ENCODE peak calls at places on chromosomes 13 and 19, in five cellular contexts. One of them, this sample, is unnamed.

GRCh38 chr13:44147648-44148047 is 226.0 kb upstream of the SERP2 start:
- DNase-seq in fibroblast of mammary gland: no peak
- DNase-seq in left ventricle myocardium superior: no peak
- DNase-seq in head of caudate nucleus: no peak
- DNase-seq in neural crest cell: no peak
- DNase-seq in this sample: no peak

GRCh38 chr13:31225998-31226675 is 26.4 kb downstream of the B3GLCT start:
- DNase-seq in fibroblast of mammary gland: no peak
- DNase-seq in left ventricle myocardium superior: no peak
- DNase-seq in head of caudate nucleus: no peak
- DNase-seq in neural crest cell: no peak
- DNase-seq in this sample: no peak

GRCh38 chr19:35484637-35485036 is 5.6 kb downstream of the KRTDAP start:
- DNase-seq in fibroblast of mammary gland: no peak
- DNase-seq in left ventricle myocardium superior: no peak
- DNase-seq in head of caudate nucleus: no peak
- DNase-seq in neural crest cell: no peak
- DNase-seq in this sample: no peak

GRCh38 chr19:38061294-38061693 is 154.3 kb downstream of the SIPA1L3 start:
- DNase-seq in fibroblast of mammary gland: peak
- DNase-seq in left ventricle myocardium superior: no peak
- DNase-seq in head of caudate nucleus: no peak
- DNase-seq in neural crest cell: no peak
- DNase-seq in this sample: no peak

GRCh38 chr13:46386996-46387851 is at the start of gene RUBCNL:
- DNase-seq in fibroblast of mammary gland: peak
- DNase-seq in left ventricle myocardium superior: peak
- DNase-seq in head of caudate nucleus: peak
- DNase-seq in neural crest cell: peak
- DNase-seq in this sample: peak

GRCh38 chr19:49689133-49690072 is at the start of gene ADM5:
- DNase-seq in fibroblast of mammary gland: no peak
- DNase-seq in left ventricle myocardium superior: peak
- DNase-seq in head of caudate nucleus: peak
- DNase-seq in neural crest cell: no peak
- DNase-seq in this sample: no peak

GRCh38 chr13:66618702-66619101 is 611.4 kb downstream of the PCDH9 start:
- DNase-seq in fibroblast of mammary gland: peak
- DNase-seq in left ventricle myocardium superior: no peak
- DNase-seq in head of caudate nucleus: no peak
- DNase-seq in neural crest cell: no peak
- DNase-seq in this sample: no peak

GRCh38 chr13:102651392-102651791 is 43.5 kb downstream of the METTL21C start:
- DNase-seq in fibroblast of mammary gland: peak
- DNase-seq in left ventricle myocardium superior: no peak
- DNase-seq in head of caudate nucleus: no peak
- DNase-seq in neural crest cell: no peak
- DNase-seq in this sample: no peak

GRCh38 chr13:106401081-106401480 is 134.4 kb downstream of the EFNB2 start:
- DNase-seq in fibroblast of mammary gland: peak
- DNase-seq in left ventricle myocardium superior: no peak
- DNase-seq in head of caudate nucleus: no peak
- DNase-seq in neural crest cell: no peak
- DNase-seq in this sample: no peak

GRCh38 chr13:65697843-65698242 is 1532.3 kb downstream of the PCDH9 start:
- DNase-seq in fibroblast of mammary gland: no peak
- DNase-seq in left ventricle myocardium superior: no peak
- DNase-seq in head of caudate nucleus: no peak
- DNase-seq in neural crest cell: no peak
- DNase-seq in this sample: no peak

GRCh38 chr19:48169585-48169973 is 565 bp downstream of the LIG1 start:
- DNase-seq in fibroblast of mammary gland: peak
- DNase-seq in left ventricle myocardium superior: peak
- DNase-seq in head of caudate nucleus: peak
- DNase-seq in neural crest cell: peak
- DNase-seq in this sample: peak

GRCh38 chr13:91359566-91359965 is 12.1 kb downstream of the MIR17HG start:
- DNase-seq in fibroblast of mammary gland: no peak
- DNase-seq in left ventricle myocardium superior: no peak
- DNase-seq in head of caudate nucleus: no peak
- DNase-seq in neural crest cell: no peak
- DNase-seq in this sample: no peak

GRCh38 chr19:58001895-58002369 is 688 bp downstream of the ZNF606 start:
- DNase-seq in fibroblast of mammary gland: peak
- DNase-seq in left ventricle myocardium superior: no peak
- DNase-seq in head of caudate nucleus: no peak
- DNase-seq in neural crest cell: no peak
- DNase-seq in this sample: no peak

GRCh38 chr19:48926909-48927308 is 6.6 kb upstream of the DHDH start:
- DNase-seq in fibroblast of mammary gland: peak
- DNase-seq in left ventricle myocardium superior: no peak
- DNase-seq in head of caudate nucleus: peak
- DNase-seq in neural crest cell: no peak
- DNase-seq in this sample: no peak

GRCh38 chr19:32196690-32197420 is 148.6 kb upstream of the ZNF507 start:
- DNase-seq in fibroblast of mammary gland: no peak
- DNase-seq in left ventricle myocardium superior: no peak
- DNase-seq in head of caudate nucleus: no peak
- DNase-seq in neural crest cell: no peak
- DNase-seq in this sample: no peak

GRCh38 chr19:47433121-47433520 is 13.8 kb upstream of the MEIS3 start:
- DNase-seq in fibroblast of mammary gland: peak
- DNase-seq in left ventricle myocardium superior: no peak
- DNase-seq in head of caudate nucleus: no peak
- DNase-seq in neural crest cell: no peak
- DNase-seq in this sample: no peak

GRCh38 chr19:17777840-17778620 is 16.9 kb upstream of the B3GNT3 start:
- DNase-seq in fibroblast of mammary gland: peak
- DNase-seq in left ventricle myocardium superior: peak
- DNase-seq in head of caudate nucleus: peak
- DNase-seq in neural crest cell: peak
- DNase-seq in this sample: peak

GRCh38 chr13:113378825-113379224 is 14.9 kb upstream of the GRTP1 start:
- DNase-seq in fibroblast of mammary gland: no peak
- DNase-seq in left ventricle myocardium superior: no peak
- DNase-seq in head of caudate nucleus: no peak
- DNase-seq in neural crest cell: no peak
- DNase-seq in this sample: peak

GRCh38 chr19:679418-680286 is 3.5 kb downstream of the FSTL3 start:
- DNase-seq in fibroblast of mammary gland: peak
- DNase-seq in left ventricle myocardium superior: peak
- DNase-seq in head of caudate nucleus: peak
- DNase-seq in neural crest cell: peak
- DNase-seq in this sample: peak

GRCh38 chr13:107192289-107192688 is 624.4 kb upstream of the ARGLU1 start:
- DNase-seq in fibroblast of mammary gland: no peak
- DNase-seq in left ventricle myocardium superior: no peak
- DNase-seq in head of caudate nucleus: no peak
- DNase-seq in neural crest cell: no peak
- DNase-seq in this sample: no peak

GRCh38 chr19:33047422-33047821 is 17.3 kb downstream of the RHPN2 start:
- DNase-seq in fibroblast of mammary gland: no peak
- DNase-seq in left ventricle myocardium superior: no peak
- DNase-seq in head of caudate nucleus: no peak
- DNase-seq in neural crest cell: no peak
- DNase-seq in this sample: no peak

GRCh38 chr19:16252459-16253205 is 54.9 kb downstream of the AP1M1 start:
- DNase-seq in fibroblast of mammary gland: no peak
- DNase-seq in left ventricle myocardium superior: peak
- DNase-seq in head of caudate nucleus: no peak
- DNase-seq in neural crest cell: no peak
- DNase-seq in this sample: peak

GRCh38 chr13:45833663-45834062 is 17.9 kb downstream of the SIAH3 start:
- DNase-seq in fibroblast of mammary gland: peak
- DNase-seq in left ventricle myocardium superior: peak
- DNase-seq in head of caudate nucleus: no peak
- DNase-seq in neural crest cell: no peak
- DNase-seq in this sample: no peak

GRCh38 chr13:106756446-106756845 is 188.5 kb upstream of the ARGLU1 start:
- DNase-seq in fibroblast of mammary gland: no peak
- DNase-seq in left ventricle myocardium superior: peak
- DNase-seq in head of caudate nucleus: no peak
- DNase-seq in neural crest cell: peak
- DNase-seq in this sample: no peak

GRCh38 chr13:36154567-36155231 is 23.5 kb upstream of the DCLK1 start:
- DNase-seq in fibroblast of mammary gland: no peak
- DNase-seq in left ventricle myocardium superior: peak
- DNase-seq in head of caudate nucleus: peak
- DNase-seq in neural crest cell: peak
- DNase-seq in this sample: peak

GRCh38 chr13:24279267-24279666 is 30.1 kb upstream of the C1QTNF9 start:
- DNase-seq in fibroblast of mammary gland: no peak
- DNase-seq in left ventricle myocardium superior: no peak
- DNase-seq in head of caudate nucleus: no peak
- DNase-seq in neural crest cell: no peak
- DNase-seq in this sample: no peak

GRCh38 chr13:107421951-107422350 is 793.4 kb downstream of the LIG4 start:
- DNase-seq in fibroblast of mammary gland: peak
- DNase-seq in left ventricle myocardium superior: no peak
- DNase-seq in head of caudate nucleus: no peak
- DNase-seq in neural crest cell: no peak
- DNase-seq in this sample: no peak

GRCh38 chr19:34732548-34733255 is 1.3 kb upstream of the ZNF181 start:
- DNase-seq in fibroblast of mammary gland: no peak
- DNase-seq in left ventricle myocardium superior: peak
- DNase-seq in head of caudate nucleus: no peak
- DNase-seq in neural crest cell: no peak
- DNase-seq in this sample: peak

This sample was measured in kidney.